ENCODE peak calls at places on chromosome 15, in five cellular contexts. D is upper lobe of right lung, V is ovary, C is PC-3, A is epithelial cell of esophagus. I is an unnamed sample.

GRCh38 chr15:70424937-70425411 is 327.3 kb upstream of the TLE3 start:
- DNase-seq in A (no peak), C (no peak), V (no peak), D (no peak), I (no peak)

GRCh38 chr15:81312790-81313543 is 11.0 kb downstream of the STARD5 start:
- DNase-seq in V (peak; percentile 92), C (peak; percentile 99), D (peak; percentile 73), A (peak; percentile 99), I (no peak)

GRCh38 chr15:34011476-34011875 is 27.5 kb downstream of the AVEN start:
- DNase-seq in D (no peak), C (no peak), V (no peak), A (no peak), I (no peak)

GRCh38 chr15:100093211-100094126 is 248.3 kb downstream of the ADAMTS17 start:
- DNase-seq in D (no peak), C (peak; percentile 89), V (no peak), A (peak; percentile 83), I (no peak)

GRCh38 chr15:82159922-82160321 is 102.6 kb downstream of the EFL1 start:
- DNase-seq in C (peak; percentile 54), D (no peak), A (peak; percentile 99), V (no peak), I (no peak)

GRCh38 chr15:77542491-77543001 is 90.2 kb downstream of the LINGO1 start:
- DNase-seq in A (peak; percentile 50), D (no peak), V (no peak), C (peak; percentile 72), I (no peak)

GRCh38 chr15:75650908-75651809 is 3.4 kb downstream of the SNX33 start:
- DNase-seq in V (peak; percentile 61), C (no peak), A (no peak), D (no peak), I (no peak)

GRCh38 chr15:76337739-76338554 is 1.4 kb downstream of the ISL2 start:
- DNase-seq in A (no peak), V (no peak), D (no peak), C (no peak), I (peak; percentile 45)

GRCh38 chr15:96851613-96852012 is 521.1 kb downstream of the NR2F2 start:
- DNase-seq in V (no peak), A (peak; percentile 54), C (peak; percentile 12), D (no peak), I (no peak)

GRCh38 chr15:58019503-58020376 is 45.8 kb downstream of the ALDH1A2 start:
- DNase-seq in V (no peak), C (peak; percentile 45), D (no peak), A (peak; percentile 76), I (no peak)

GRCh38 chr15:52924641-52925040 is 134.5 kb upstream of the ONECUT1 start:
- DNase-seq in V (no peak), A (no peak), D (no peak), C (no peak), I (no peak)

GRCh38 chr15:35437157-35437556 is 108.8 kb downstream of the DPH6 start:
- DNase-seq in A (peak; percentile 6), V (no peak), D (no peak), C (peak; percentile 37), I (no peak)

GRCh38 chr15:63793046-63793483 is 40.7 kb downstream of the HERC1 start:
- DNase-seq in V (no peak), D (no peak), C (no peak), A (no peak), I (no peak)

GRCh38 chr15:65796610-65797012 is 4.5 kb upstream of the DENND4A start:
- DNase-seq in C (peak; percentile 68), D (no peak), V (no peak), A (peak; percentile 95), I (no peak)

GRCh38 chr15:69755571-69756310 is 303.1 kb downstream of the RPLP1 start:
- DNase-seq in D (no peak), C (no peak), A (no peak), V (no peak), I (peak; percentile 63)

GRCh38 chr15:66070220-66070934 is 183.2 kb downstream of the MEGF11 start:
- DNase-seq in C (no peak), D (no peak), A (peak; percentile 8), V (no peak), I (no peak)

GRCh38 chr15:50180578-50180977 is 1.4 kb upstream of the SLC27A2 start:
- DNase-seq in C (no peak), V (no peak), A (no peak), D (no peak), I (no peak)

GRCh38 chr15:50181206-50181982 is 602 bp upstream of the SLC27A2 start:
- DNase-seq in D (no peak), C (no peak), V (no peak), A (no peak), I (no peak)

GRCh38 chr15:50182233-50183013 is 427 bp downstream of the SLC27A2 start:
- DNase-seq in V (no peak), A (peak; percentile 37), C (no peak), D (peak; percentile 69), I (peak; percentile 37)

GRCh38 chr15:50183112-50183794 is 1.3 kb downstream of the SLC27A2 start:
- DNase-seq in D (no peak), A (no peak), V (no peak), C (peak; percentile 32), I (no peak)

GRCh38 chr15:50181983-50182232 is at the start of gene SLC27A2:
- DNase-seq in D (peak; percentile 76), A (peak; percentile 44), C (peak; percentile 53), V (no peak), I (no peak)
- TF ChIP-seq CTCF in D (peak; percentile 20), A (peak; percentile 29), C (peak; percentile 49), V (no peak), I (no peak)

GRCh38 chr15:90711842-90712241 is 5.3 kb upstream of the BLM start:
- DNase-seq in V (no peak), C (no peak), D (no peak), A (no peak), I (no peak)

GRCh38 chr15:90713081-90713480 is 4.1 kb upstream of the BLM start:
- DNase-seq in D (no peak), A (no peak), C (no peak), V (no peak), I (no peak)

GRCh38 chr15:90718232-90718631 is 1.1 kb downstream of the BLM start:
- DNase-seq in V (no peak), D (no peak), A (no peak), C (no peak), I (no peak)

GRCh38 chr15:90716317-90716975 is 700 bp upstream of the BLM start:
- DNase-seq in A (no peak), C (no peak), V (no peak), D (no peak), I (no peak)

GRCh38 chr15:90716976-90717821 is at the start of gene BLM:
- DNase-seq in D (peak; percentile 97), V (peak; percentile 95), A (peak; percentile 99), C (peak; percentile 96), I (peak; percentile 87)
- TF ChIP-seq CTCF in D (peak; percentile 45), V (peak; percentile 52), A (peak; percentile 26), C (no peak), I (no peak)

DNA sequence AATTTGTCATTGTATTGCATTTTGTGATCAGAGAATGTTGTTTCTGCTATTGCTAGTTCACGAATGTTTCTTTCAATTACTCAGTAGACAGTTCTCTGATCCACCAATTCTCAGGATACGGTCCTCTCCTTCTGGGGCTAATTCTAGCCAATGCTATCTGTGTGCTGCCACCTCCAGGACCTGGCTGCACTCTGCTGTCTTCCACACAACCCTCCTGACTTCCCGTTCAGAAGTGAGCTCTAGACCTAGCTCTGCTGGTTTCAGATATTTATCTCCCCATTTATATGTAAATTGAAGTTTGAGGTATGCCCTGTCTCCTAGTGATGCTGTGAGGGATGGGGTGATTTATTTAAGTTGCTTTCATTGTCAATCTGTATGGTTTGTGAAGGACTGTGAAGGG is 21.7 kb upstream of the UBL7 start:
- DNase-seq in V (no peak), A (no peak), C (peak; percentile 7), D (no peak), I (no peak)
- TF ChIP-seq CTCF in V (no peak), A (peak; percentile 11), C (peak; percentile 39), D (no peak), I (no peak)

DNA sequence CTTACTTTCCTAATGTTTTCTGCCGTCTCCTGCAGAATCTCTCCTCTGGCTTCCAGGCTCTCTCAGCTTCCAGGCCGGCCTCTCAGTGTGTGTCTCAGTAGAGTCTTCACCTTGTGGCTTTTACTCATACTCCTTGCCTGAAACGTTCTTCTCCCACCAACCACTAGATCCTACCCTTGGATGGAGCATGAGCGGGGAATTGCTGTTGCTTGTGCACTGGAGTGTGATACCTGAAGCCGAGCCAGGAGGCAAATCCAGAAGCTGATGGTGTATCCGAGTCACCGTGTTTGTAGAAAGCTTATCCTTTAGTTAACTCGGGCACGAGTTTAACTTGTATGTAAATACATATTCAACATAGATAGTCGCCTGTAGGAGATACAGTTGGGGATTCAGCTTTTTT is 285.0 kb upstream of the C2CD4B start:
- DNase-seq in V (no peak), D (no peak), C (no peak), A (no peak), I (no peak)
- TF ChIP-seq CTCF in V (no peak), D (no peak), C (no peak), A (no peak), I (no peak)

DNA sequence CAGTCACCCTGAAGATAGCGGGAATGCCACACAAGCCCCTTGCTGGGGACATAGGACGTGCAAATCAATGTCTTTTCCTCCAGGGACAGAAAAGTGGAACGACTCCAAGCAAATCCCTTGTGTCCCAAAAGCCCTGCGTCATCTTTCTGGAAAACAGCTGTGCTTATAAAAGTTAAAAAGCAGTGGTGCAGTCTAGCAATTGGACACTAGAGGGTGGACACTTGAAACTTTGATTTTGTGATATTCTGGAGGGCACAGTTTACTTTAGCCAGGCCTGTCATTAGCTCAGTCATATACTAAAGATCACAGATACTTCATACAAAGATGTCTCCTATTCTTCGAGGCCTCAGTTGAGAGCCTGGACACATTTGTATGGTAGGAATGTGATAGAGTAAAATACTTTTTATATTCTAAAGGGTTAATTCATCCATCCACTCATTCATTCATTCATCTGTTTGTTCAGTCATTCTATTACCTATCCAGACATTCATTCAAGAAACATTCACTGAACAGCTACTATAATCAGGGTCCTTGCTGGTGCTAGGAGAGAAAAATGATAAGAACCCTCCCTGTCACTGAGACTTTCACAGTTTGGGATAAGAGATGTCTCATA is 63.8 kb upstream of the ANKRD34C start:
- DNase-seq in D (no peak), A (peak; percentile 5), C (peak; percentile 57), V (no peak), I (no peak)
- TF ChIP-seq CTCF in D (peak; percentile 20), A (peak; percentile 40), C (peak; percentile 66), V (no peak), I (no peak)

GRCh38 chr15:89406756-89407650 is 72.4 kb upstream of the POLG start:
- DNase-seq in C (no peak), D (no peak), A (peak; percentile 24), V (no peak), I (peak; percentile 22)
- TF ChIP-seq CTCF in C (no peak), D (no peak), A (peak; percentile 13), V (no peak), I (no peak)